ENCODE peak calls at places on chromosomes 11 and 22, in eight cellular contexts. R is suprapubic skin, Y is tibial nerve, F is tibial artery, W is GM06990, H is lower lobe of right lung, V is PC-3, I is left ventricle myocardium inferior. G is an unnamed sample.

GRCh38 chr22:37193629-37194191 is 5.7 kb upstream of the C1QTNF6 start:
- DNase-seq in Y (no peak), H (peak; percentile 46), V (no peak), I (no peak), W (no peak), R (no peak), F (peak; percentile 12), G (peak; percentile 49)

GRCh38 chr11:1756024-1756561 is 5.7 kb upstream of the IFITM10 start:
- DNase-seq in W (no peak), Y (no peak), V (no peak), F (no peak), R (no peak), I (no peak), H (peak; percentile 52), G (no peak)

GRCh38 chr11:60932605-60933346 is 8.5 kb downstream of the TMEM132A start:
- DNase-seq in Y (no peak), R (no peak), I (no peak), V (no peak), F (no peak), W (peak; percentile 35), H (no peak), G (no peak)

GRCh38 chr22:23257889-23258825 is 77.8 kb downstream of the BCR start:
- DNase-seq in I (no peak), V (no peak), H (no peak), W (no peak), Y (no peak), F (no peak), R (no peak), G (no peak)

GRCh38 chr22:25880524-25880923 is 138.5 kb downstream of the MYO18B start:
- DNase-seq in V (no peak), R (no peak), H (no peak), I (no peak), Y (no peak), F (no peak), W (no peak), G (peak; percentile 58)

GRCh38 chr11:133163463-133164419 is 368.6 kb downstream of the OPCML start:
- DNase-seq in H (no peak), F (no peak), W (no peak), I (no peak), Y (peak; percentile 39), V (peak; percentile 62), R (no peak), G (peak; percentile 62)

GRCh38 chr11:27720277-27720830 is 20.1 kb upstream of the BDNF start:
- DNase-seq in R (no peak), Y (no peak), I (no peak), F (no peak), V (peak; percentile 28), H (no peak), W (no peak), G (peak; percentile 18)

GRCh38 chr11:108751444-108751843 is 86.6 kb downstream of the DDX10 start:
- DNase-seq in Y (no peak), F (no peak), W (no peak), I (no peak), V (no peak), H (no peak), R (no peak), G (no peak)

GRCh38 chr11:120089036-120090001 is 48.6 kb downstream of the TRIM29 start:
- DNase-seq in I (no peak), R (no peak), Y (no peak), H (no peak), V (no peak), W (no peak), F (no peak), G (no peak)

GRCh38 chr11:128553662-128554392 is 33.5 kb downstream of the ETS1 start:
- DNase-seq in R (no peak), I (no peak), W (no peak), F (no peak), H (no peak), V (peak; percentile 40), Y (no peak), G (peak; percentile 57)

GRCh38 chr22:29719894-29720645 is at the start of gene CABP7:
- DNase-seq in W (no peak), Y (no peak), I (no peak), R (no peak), F (no peak), V (peak; percentile 7), H (no peak), G (no peak)

GRCh38 chr11:30521297-30522071 is 64.7 kb downstream of the MPPED2 start:
- DNase-seq in Y (no peak), V (no peak), I (no peak), R (no peak), H (no peak), F (no peak), W (no peak), G (no peak)

GRCh38 chr22:30250713-30251267 is 4.2 kb upstream of the LIF start:
- DNase-seq in F (no peak), W (no peak), Y (no peak), H (no peak), V (peak; percentile 78), R (no peak), I (no peak), G (no peak)

GRCh38 chr11:66906077-66906929 is 49.4 kb downstream of the LRFN4 start:
- DNase-seq in V (peak; percentile 84), H (no peak), R (no peak), I (peak; percentile 18), W (no peak), Y (peak; percentile 55), F (peak; percentile 30), G (no peak)

GRCh38 chr11:19677380-19678080 is 35.1 kb upstream of the NAV2 start:
- DNase-seq in Y (no peak), V (no peak), W (no peak), H (no peak), F (no peak), R (no peak), I (no peak), G (no peak)

GRCh38 chr11:116275634-116276033 is 497.2 kb downstream of the BUD13 start:
- DNase-seq in Y (no peak), R (no peak), H (no peak), I (no peak), F (no peak), W (no peak), V (peak; percentile 22), G (peak; percentile 5)

GRCh38 chr11:116278076-116278475 is 494.7 kb downstream of the BUD13 start:
- DNase-seq in Y (no peak), R (no peak), H (no peak), I (no peak), W (no peak), F (no peak), V (no peak), G (no peak)

GRCh38 chr11:116281173-116282160 is 491.3 kb downstream of the BUD13 start:
- DNase-seq in I (no peak), V (no peak), Y (no peak), W (no peak), R (no peak), H (no peak), F (no peak), G (no peak)

GRCh38 chr11:116272181-116272789 is 500.5 kb downstream of the BUD13 start:
- DNase-seq in H (no peak), W (no peak), Y (no peak), V (no peak), R (no peak), F (no peak), I (no peak), G (no peak)

GRCh38 chr11:116276051-116277044 is 496.4 kb downstream of the BUD13 start:
- DNase-seq in R (peak; percentile 88), W (peak; percentile 59), F (no peak), H (peak; percentile 86), V (peak; percentile 67), Y (peak; percentile 53), I (peak; percentile 72), G (peak; percentile 82)
- H3K4me3 ChIP-seq in R (no peak overlapping the region), W (no peak overlapping the region), F (no peak overlapping the region), H (peak overlapping the region; percentile 43), V (no peak overlapping the region), Y (no peak overlapping the region), I (peak overlapping the region; percentile 50), G (no peak overlapping the region)

DNA sequence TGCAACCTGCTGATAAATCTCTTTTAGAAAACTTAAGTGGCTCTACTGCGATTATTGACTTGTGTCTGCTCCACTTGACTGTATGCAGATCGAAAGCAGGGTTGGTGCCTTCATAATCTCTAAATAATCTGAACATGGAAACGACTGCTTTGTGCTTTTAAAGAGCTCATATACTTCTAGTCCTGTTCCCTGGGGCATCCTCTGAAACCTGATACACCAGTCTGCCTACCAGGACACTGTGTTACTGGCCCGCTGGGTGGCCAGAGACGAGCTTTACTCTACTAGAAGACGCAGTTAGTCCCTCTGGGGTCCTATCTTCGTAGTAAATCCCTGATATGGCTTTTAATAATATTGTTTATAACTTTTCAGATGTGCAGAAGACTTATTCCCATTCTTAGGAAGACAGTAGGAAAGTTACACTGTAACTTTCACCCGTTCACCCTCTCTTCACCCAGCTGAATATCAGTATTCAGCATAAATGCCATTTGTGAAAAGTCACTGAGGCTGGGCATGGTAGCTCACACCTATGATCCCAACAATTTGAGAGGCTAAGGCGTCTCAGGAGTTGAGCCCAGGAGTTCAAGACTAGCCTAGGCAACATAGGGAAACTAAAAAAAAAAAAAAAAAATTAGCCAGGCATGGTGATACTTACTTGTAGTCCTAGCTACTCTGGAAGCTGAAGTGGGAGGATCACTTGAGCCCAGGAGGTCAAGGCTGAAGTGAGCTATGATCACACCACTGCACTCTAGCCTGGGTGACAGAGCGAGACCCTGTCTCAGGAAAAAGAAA is 9.0 kb upstream of the HTR3B start:
- DNase-seq in Y (no peak), I (no peak), H (no peak), R (peak; percentile 29), V (peak; percentile 53), F (no peak), W (no peak), G (no peak)
- TF ChIP-seq CTCF in Y (no peak), I (no peak), H (no peak), R (no peak), V (no peak), F (no peak), W (no peak), G (no peak)

DNA sequence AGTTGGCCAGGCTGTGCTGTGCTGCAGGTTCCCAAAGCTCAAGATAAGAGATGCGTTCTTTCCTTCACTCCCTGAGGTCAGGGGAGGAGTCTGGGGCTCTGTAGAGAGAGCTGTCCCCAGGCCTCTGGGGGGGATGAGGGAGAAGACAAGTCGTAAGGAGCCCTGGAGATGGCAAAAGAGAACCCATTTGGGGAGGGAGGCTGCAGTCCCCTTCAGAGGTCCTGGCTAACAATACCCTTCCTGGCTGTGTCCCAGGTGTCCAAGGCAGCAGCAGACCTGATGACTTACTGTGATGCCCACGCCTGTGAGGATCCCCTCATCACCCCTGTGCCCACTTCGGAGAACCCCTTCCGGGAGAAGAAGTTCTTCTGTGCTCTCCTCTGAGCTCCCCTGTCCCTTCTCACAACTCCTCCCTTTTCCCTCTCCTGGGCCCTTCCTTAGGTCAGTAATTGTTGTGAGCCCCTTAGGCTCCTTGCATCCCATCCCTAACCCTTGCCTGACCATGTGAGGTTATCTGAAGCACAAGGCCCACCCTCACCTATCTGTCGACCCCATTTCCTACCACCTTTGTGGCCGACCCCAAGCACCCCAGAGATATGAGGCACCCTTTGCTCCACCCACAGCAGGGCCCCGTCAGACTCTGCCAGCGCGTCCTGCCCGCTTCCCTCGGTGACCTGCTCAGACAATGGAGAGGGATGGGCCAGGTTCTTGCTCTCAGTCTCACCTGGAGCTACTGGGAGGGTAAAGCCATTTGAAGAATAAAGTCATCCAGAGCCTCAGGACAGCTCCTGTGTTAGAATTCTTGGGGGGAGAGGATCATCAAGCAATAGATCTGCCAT is 1.2 kb downstream of the GNG3 start:
- DNase-seq in W (no peak), Y (no peak), H (no peak), R (no peak), I (no peak), F (no peak), V (no peak), G (no peak)
- H3K4me3 ChIP-seq in W (peak overlapping the region; percentile 63), Y (peak overlapping the region; percentile 25), H (peak overlapping the region; percentile 61), R (peak overlapping the region; percentile 67), I (peak overlapping the region; percentile 66), F (peak overlapping the region; percentile 64), V (no peak overlapping the region), G (peak overlapping the region; percentile 69)

GRCh38 chr11:8682219-8683114 is at the start of the genes RPL27A and TRIM66:
- DNase-seq in V (peak; percentile 93), F (peak; percentile 95), R (peak; percentile 99), H (peak; percentile 98), I (peak; percentile 99), W (peak; percentile 98), Y (peak; percentile 98), G (peak; percentile 98)
- TF ChIP-seq CTCF in V (no peak), F (peak; percentile 40), R (no peak), H (no peak), I (peak; percentile 38), W (no peak), Y (peak; percentile 75), G (no peak)

G was measured in GM12865.